ENCODE peak calls at places on chromosomes 13 and 19, in four cellular contexts. U is stomach, S is OCI-M1, T is fibroblast of pulmonary artery. J is an unnamed sample.
A peak's percentile ranks its signal among the peaks of the same experiment; 100 is the strongest.

GRCh38 chr13:29713841-29714240 is 118.4 kb upstream of the SLC7A1 start:
- DNase-seq in U (no peak), S (peak; percentile 6), T (peak; percentile 33), J (no peak)

GRCh38 chr19:3163230-3163886 is 15.2 kb upstream of the S1PR4 start:
- DNase-seq in T (peak; percentile 69), S (peak; percentile 56), U (peak; percentile 67), J (peak; percentile 56)

GRCh38 chr13:34361528-34361927 is 543.6 kb downstream of the RFC3 start:
- DNase-seq in S (no peak), T (no peak), U (no peak), J (no peak)

GRCh38 chr19:51364200-51365106 is 1.7 kb downstream of the ETFB start:
- DNase-seq in T (no peak), S (no peak), U (no peak), J (no peak)

GRCh38 chr19:48501446-48501960 is 10.1 kb downstream of the LMTK3 start:
- DNase-seq in U (peak; percentile 70), S (peak; percentile 97), T (no peak), J (peak; percentile 78)

GRCh38 chr19:4088975-4089374 is 22.3 kb upstream of the ZBTB7A start:
- DNase-seq in T (no peak), U (no peak), S (peak; percentile 92), J (no peak)

GRCh38 chr13:45765464-45765863 is 63.3 kb downstream of the CBY2 start:
- DNase-seq in U (no peak), S (no peak), T (no peak), J (no peak)

GRCh38 chr19:35249848-35250711 is 1.3 kb downstream of the LSR start:
- DNase-seq in T (no peak), U (no peak), S (no peak), J (no peak)

GRCh38 chr13:113145496-113145895 is 13.0 kb upstream of the PROZ start:
- DNase-seq in T (no peak), S (no peak), U (no peak), J (no peak)

GRCh38 chr19:7287716-7288115 is 6.5 kb downstream of the INSR start:
- DNase-seq in U (no peak), T (no peak), S (no peak), J (no peak)

GRCh38 chr19:49680473-49681351 is 3.6 kb downstream of the PRMT1 start:
- DNase-seq in T (peak; percentile 88), U (peak; percentile 93), S (peak; percentile 97), J (peak; percentile 93)

GRCh38 chr13:50842711-50843255 is 709 bp downstream of the DLEU7 start:
- DNase-seq in T (no peak), S (no peak), U (no peak), J (no peak)

GRCh38 chr13:42048625-42049453 is at the start of gene DGKH:
- DNase-seq in S (peak; percentile 37), T (peak; percentile 77), U (peak; percentile 85), J (peak; percentile 90)

GRCh38 chr13:66400292-66400691 is 829.8 kb downstream of the PCDH9 start:
- DNase-seq in U (no peak), S (no peak), T (no peak), J (no peak)

GRCh38 chr13:77325371-77325941 is 1.4 kb downstream of the MYCBP2 start:
- DNase-seq in T (no peak), S (peak; percentile 69), U (no peak), J (no peak)

GRCh38 chr19:10192922-10193321 is 1.8 kb downstream of the DNMT1 start:
- DNase-seq in T (no peak), S (no peak), U (no peak), J (no peak)

GRCh38 chr13:23159205-23159586 is 21.6 kb upstream of the SGCG start:
- DNase-seq in U (no peak), S (peak; percentile 47), T (peak; percentile 42), J (no peak)

GRCh38 chr19:7704280-7705060 is 2.5 kb upstream of the FCER2 start:
- DNase-seq in U (no peak), S (no peak), T (no peak), J (no peak)

GRCh38 chr13:99311748-99312492 is 4.7 kb upstream of the GPR183 start:
- DNase-seq in T (no peak), U (no peak), S (no peak), J (no peak)

GRCh38 chr13:94318418-94318817 is 161.1 kb downstream of the DCT start:
- DNase-seq in S (no peak), U (no peak), T (no peak), J (no peak)

GRCh38 chr13:112000888-112001287 is 66.1 kb upstream of the SOX1 start:
- DNase-seq in U (no peak), T (no peak), S (no peak), J (no peak)

GRCh38 chr13:113224486-113224885 is 15.1 kb downstream of the CUL4A start:
- DNase-seq in S (no peak), U (no peak), T (no peak), J (no peak)

GRCh38 chr13:52449323-52450011 is 967 bp downstream of the VPS36 start:
- DNase-seq in T (no peak), S (no peak), U (no peak), J (no peak)

GRCh38 chr13:43441916-43442315 is 344.9 kb downstream of the ENOX1 start:
- DNase-seq in T (no peak), S (no peak), U (no peak), J (no peak)

GRCh38 chr19:10289167-10289835 is 451 bp upstream of the ICAM5 start:
- DNase-seq in T (peak; percentile 47), S (peak; percentile 100), U (peak; percentile 37), J (peak; percentile 56)

GRCh38 chr19:28710278-28710677 is 502.7 kb downstream of the UQCRFS1 start:
- DNase-seq in U (no peak), S (peak; percentile 90), T (peak; percentile 81), J (no peak)

GRCh38 chr13:94415484-94415883 is 64.0 kb downstream of the DCT start:
- DNase-seq in U (no peak), S (no peak), T (no peak), J (no peak)

GRCh38 chr19:4567584-4568071 is 8.1 kb upstream of the SEMA6B start:
- DNase-seq in U (peak; percentile 62), T (peak; percentile 59), S (peak; percentile 89), J (peak; percentile 71)

GRCh38 chr19:34241513-34242337 is 12.6 kb upstream of the GARRE1 start:
- DNase-seq in S (peak; percentile 21), U (peak; percentile 64), T (no peak), J (peak; percentile 75)